ENCODE peak calls at places on chromosome 18, in ten cellular contexts. H is RWPE2; E is T-cell; F is anterior cingulate cortex; U is WTC11; V is AG20443; Z is fibroblast of pulmonary artery; T is A172; Q is stimulated activated CD4-positive, alpha-beta T cell treated with anti-CD3 and anti-CD28 coated beads, TNF-alpha, amount 100 ng/mL, for 48 hours; X is brain microvascular endothelial cell. N is an unnamed sample.

GRCh38 chr18:45167631-45168225 is 447.5 kb upstream of the SLC14A2 start:
- DNase-seq in H (no peak), E (no peak), T (peak), X (peak), Q (no peak), F (peak), U (no peak), V (peak), Z (no peak), N (no peak)

GRCh38 chr18:70288171-70288850 is 534 bp upstream of the SOCS6 start:
- DNase-seq in E (no peak), U (peak), T (no peak), V (peak), F (no peak), X (no peak), Q (no peak), Z (peak), H (no peak), N (peak)

GRCh38 chr18:38047820-38048219 is 482.2 kb upstream of the CELF4 start:
- DNase-seq in H (no peak), F (no peak), U (no peak), Q (no peak), X (no peak), Z (no peak), T (no peak), V (no peak), E (no peak), N (no peak)

GRCh38 chr18:75915941-75916640 is 488.6 kb upstream of the SMIM21 start:
- DNase-seq in V (peak), U (peak), Z (no peak), Q (peak), F (peak), H (no peak), T (no peak), E (no peak), X (no peak), N (no peak)

GRCh38 chr18:67805261-67805660 is 288.7 kb upstream of the DSEL start:
- DNase-seq in Q (no peak), F (no peak), E (no peak), V (no peak), X (no peak), Z (no peak), H (no peak), T (no peak), U (no peak), N (no peak)

GRCh38 chr18:74064510-74064909 is 83.1 kb downstream of the FBXO15 start:
- DNase-seq in F (no peak), X (no peak), Z (no peak), E (no peak), Q (peak), U (no peak), H (no peak), V (no peak), T (no peak), N (no peak)

GRCh38 chr18:21735452-21736015 is 5.1 kb upstream of the MIB1 start:
- DNase-seq in V (no peak), F (no peak), Q (peak), X (peak), Z (peak), T (no peak), H (no peak), E (peak), U (peak), N (peak)

GRCh38 chr18:68604256-68604655 is 110.7 kb downstream of the TMX3 start:
- DNase-seq in Q (no peak), V (peak), U (no peak), X (no peak), H (no peak), F (no peak), E (no peak), T (no peak), Z (peak), N (no peak)

GRCh38 chr18:12656671-12657047 is 1.2 kb downstream of the SPIRE1 start:
- DNase-seq in T (no peak), Q (no peak), V (no peak), U (no peak), X (no peak), H (no peak), Z (peak), F (no peak), E (no peak), N (no peak)

GRCh38 chr18:22230403-22231042 is 61.1 kb downstream of the GATA6 start:
- DNase-seq in F (no peak), U (no peak), Q (no peak), V (peak), H (no peak), Z (peak), T (peak), E (no peak), X (peak), N (no peak)

GRCh38 chr18:74286106-74286856 is 5.5 kb downstream of the CYB5A start:
- DNase-seq in Q (no peak), H (no peak), X (no peak), V (no peak), E (no peak), Z (peak), T (no peak), F (no peak), U (no peak), N (no peak)

GRCh38 chr18:11516988-11517630 is 92.3 kb upstream of the SLC35G4 start:
- DNase-seq in F (no peak), Q (no peak), X (no peak), H (no peak), Z (no peak), V (peak), T (no peak), U (no peak), E (no peak), N (no peak)